ENCODE peak calls at places on chromosomes 13 and 19, in ten cellular contexts. P is A172; G is activated naive CD8-positive, alpha-beta T cell treated with anti-CD3 and anti-CD28 coated beads, Interleukin-2, amount 50 U/mL, for 24 hours; O is stimulated activated CD4-positive, alpha-beta T cell treated with anti-CD3 and anti-CD28 coated beads, Interleukin-4, amount 100 ng/mL, for 48 hours; T is Karpas-422; L is activated T-cell treated with anti-CD3 and anti-CD28 coated beads, Interleukin-2, amount 50 U/mL, for 72 hours; H is DMS53; I is activated CD4-positive, alpha-beta T cell treated with anti-CD3 and anti-CD28 coated beads for 24 hours; Y is neuronal stem cell; E is naive B cell. D is an unnamed sample.

GRCh38 chr13:90562388-90562787 is 785.1 kb upstream of the MIR17HG start:
- DNase-seq in L (no peak), O (no peak), G (no peak), E (no peak), P (no peak), I (no peak), H (no peak), Y (no peak), T (no peak), D (no peak)

GRCh38 chr13:113086031-113086750 is 19.4 kb upstream of the F7 start:
- DNase-seq in Y (no peak), G (no peak), E (no peak), O (no peak), P (no peak), I (no peak), H (no peak), T (no peak), L (no peak), D (no peak)

GRCh38 chr13:45120967-45121366 is 657 bp downstream of the GTF2F2 start:
- DNase-seq in L (no peak), Y (no peak), I (no peak), O (no peak), P (no peak), G (no peak), H (no peak), T (peak), E (no peak), D (no peak)

GRCh38 chr13:49305824-49306425 is 58.2 kb downstream of the CDADC1 start:
- DNase-seq in L (no peak), P (no peak), E (no peak), I (no peak), G (no peak), Y (no peak), O (no peak), H (no peak), T (peak), D (no peak)

GRCh38 chr13:29454931-29455481 is 140.5 kb downstream of the SLC7A1 start:
- DNase-seq in L (peak), E (no peak), I (no peak), O (no peak), Y (no peak), H (peak), P (peak), G (no peak), T (peak), D (peak)

GRCh38 chr19:7264858-7265257 is 29.4 kb downstream of the INSR start:
- DNase-seq in Y (no peak), O (no peak), G (no peak), P (no peak), H (no peak), T (no peak), I (no peak), E (no peak), L (no peak), D (no peak)

GRCh38 chr19:17049711-17050280 is 23.2 kb upstream of the CPAMD8 start:
- DNase-seq in P (peak), L (no peak), T (no peak), Y (no peak), H (peak), G (no peak), O (no peak), I (no peak), E (no peak), D (no peak)

GRCh38 chr19:13764101-13764807 is at the start of gene MRI1:
- DNase-seq in I (peak), O (peak), Y (peak), H (peak), G (peak), P (no peak), T (peak), E (peak), L (peak), D (peak)

GRCh38 chr19:37874784-37875183 is 31.6 kb downstream of the WDR87 start:
- DNase-seq in H (peak), E (no peak), I (no peak), L (no peak), O (no peak), P (no peak), Y (no peak), T (no peak), G (no peak), D (no peak)

GRCh38 chr13:73056054-73056962 is 2.5 kb upstream of the KLF5 start:
- DNase-seq in G (no peak), P (peak), O (no peak), Y (no peak), H (no peak), E (no peak), I (no peak), L (no peak), T (no peak), D (no peak)

GRCh38 chr13:112740502-112741131 is 50.8 kb downstream of the ATP11A start:
- DNase-seq in T (no peak), E (no peak), P (peak), O (no peak), Y (no peak), H (no peak), G (no peak), I (no peak), L (no peak), D (no peak)

GRCh38 chr13:112131081-112131739 is 64.3 kb downstream of the SOX1 start:
- DNase-seq in I (no peak), O (no peak), Y (no peak), T (no peak), E (no peak), L (no peak), G (no peak), P (no peak), H (no peak), D (no peak)

GRCh38 chr19:42045575-42045974 is 24.4 kb downstream of the GRIK5 start:
- DNase-seq in I (no peak), O (no peak), L (no peak), G (no peak), H (no peak), Y (no peak), P (no peak), T (no peak), E (no peak), D (no peak)

GRCh38 chr13:112331675-112332074 is 44.5 kb upstream of the SPACA7 start:
- DNase-seq in E (no peak), L (no peak), O (no peak), T (no peak), P (no peak), I (no peak), Y (peak), G (no peak), H (no peak), D (no peak)

GRCh38 chr19:53131732-53132131 is 978 bp downstream of the ZNF415 start:
- DNase-seq in E (no peak), T (no peak), P (no peak), H (no peak), I (no peak), O (no peak), L (no peak), G (no peak), Y (no peak), D (no peak)

GRCh38 chr19:41744850-41745249 is 10.5 kb upstream of the CEACAM6 start:
- DNase-seq in I (no peak), O (no peak), P (no peak), L (no peak), T (no peak), Y (no peak), G (no peak), H (no peak), E (peak), D (no peak)

GRCh38 chr13:50513528-50513863 is 330.0 kb downstream of the DLEU7 start:
- DNase-seq in O (no peak), P (no peak), H (no peak), T (peak), E (no peak), G (no peak), L (no peak), Y (no peak), I (no peak), D (no peak)

GRCh38 chr19:30022659-30023058 is 80.6 kb downstream of the URI1 start:
- DNase-seq in L (no peak), H (no peak), G (no peak), E (no peak), O (no peak), Y (no peak), P (no peak), I (no peak), T (no peak), D (no peak)

GRCh38 chr19:54207908-54208783 is 7.5 kb downstream of the RPS9 start:
- DNase-seq in I (no peak), T (peak), L (peak), G (peak), E (peak), O (peak), Y (no peak), P (peak), H (peak), D (peak)

GRCh38 chr13:20340759-20341161 is 108.6 kb upstream of the GJB6 start:
- DNase-seq in Y (no peak), I (no peak), E (no peak), P (no peak), L (no peak), O (no peak), T (no peak), G (no peak), H (peak), D (no peak)

GRCh38 chr13:78160793-78161192 is 242.2 kb upstream of the EDNRB start:
- DNase-seq in G (no peak), P (peak), I (no peak), H (no peak), Y (no peak), T (no peak), L (no peak), O (no peak), E (no peak), D (peak)

GRCh38 chr13:95349267-95349666 is 48.0 kb upstream of the ABCC4 start:
- DNase-seq in L (no peak), P (peak), H (peak), Y (no peak), I (no peak), G (no peak), E (no peak), O (no peak), T (no peak), D (no peak)

GRCh38 chr19:15200575-15201364 is at the start of gene NOTCH3:
- DNase-seq in Y (peak), E (no peak), G (no peak), H (no peak), T (no peak), I (no peak), L (no peak), P (no peak), O (no peak), D (no peak)

GRCh38 chr13:35475960-35476943 is at the start of gene MAB21L1:
- DNase-seq in I (no peak), T (peak), E (peak), P (peak), L (peak), O (no peak), H (peak), Y (peak), G (no peak), D (no peak)

GRCh38 chr13:33735276-33735675 is 82.7 kb upstream of the RFC3 start:
- DNase-seq in I (no peak), T (no peak), Y (no peak), O (no peak), P (no peak), L (no peak), H (no peak), G (no peak), E (no peak), D (no peak)

GRCh38 chr19:48702701-48703100 is 6.9 kb downstream of the FUT2 start:
- DNase-seq in G (no peak), O (no peak), Y (no peak), I (no peak), L (no peak), T (no peak), H (no peak), E (no peak), P (no peak), D (no peak)

GRCh38 chr19:4456566-4456842 is 1.1 kb downstream of the UBXN6 start:
- DNase-seq in Y (no peak), T (peak), E (no peak), O (no peak), H (peak), I (no peak), P (peak), G (no peak), L (no peak), D (no peak)

GRCh38 chr13:27770809-27771208 is 21.5 kb upstream of the GSX1 start:
- DNase-seq in P (peak), O (no peak), H (peak), T (peak), L (peak), E (no peak), Y (no peak), I (no peak), G (no peak), D (peak)

GRCh38 chr19:16324384-16325160 is at the start of gene KLF2:
- DNase-seq in P (peak), L (peak), Y (peak), O (peak), T (peak), G (peak), H (peak), E (peak), I (peak), D (peak)

GRCh38 chr13:39417643-39418042 is 185.3 kb downstream of the LHFPL6 start:
- DNase-seq in E (no peak), Y (peak), I (no peak), G (no peak), P (peak), O (no peak), H (no peak), T (no peak), L (no peak), D (no peak)

GRCh38 chr19:55172741-55173140 is 6.3 kb upstream of the DNAAF3 start:
- DNase-seq in I (no peak), T (peak), O (no peak), P (peak), H (no peak), Y (no peak), G (no peak), E (no peak), L (no peak), D (no peak)